ENCODE peak calls at places on chromosome 16, in six cellular contexts. P is fibroblast of lung, N is psoas muscle, C is A549, J is body of pancreas, K is esophagus squamous epithelium. O is an unnamed sample. For H3K9me3, the result is how much of the 10 kb centered on the place peaks cover.

GRCh38 chr16:80824623-80825364 is 20.4 kb upstream of the CDYL2 start:
- DNase-seq in N (no peak), J (peak), C (peak), P (peak), K (no peak), O (peak)

GRCh38 chr16:28297784-28298510 is 5.6 kb downstream of the SBK1 start:
- DNase-seq in K (no peak), N (no peak), J (no peak), C (no peak), P (no peak), O (peak)

GRCh38 chr16:17556276-17557052 is 85.7 kb upstream of the XYLT1 start:
- DNase-seq in N (no peak), K (no peak), J (no peak), C (peak), P (peak), O (peak)

GRCh38 chr16:370980-371728 is 816 bp upstream of the MRPL28 start:
- DNase-seq in K (no peak), N (no peak), C (no peak), J (no peak), P (no peak), O (no peak)

GRCh38 chr16:72474511-72475123 is 302.7 kb upstream of the PMFBP1 start:
- DNase-seq in J (no peak), P (peak), N (no peak), K (no peak), C (no peak), O (no peak)

GRCh38 chr16:30904114-30904780 is 7.8 kb downstream of the CTF1 start:
- DNase-seq in J (no peak), P (no peak), C (no peak), K (no peak), N (no peak), O (no peak)

GRCh38 chr16:24853169-24853824 is 7.5 kb downstream of the SLC5A11 start:
- DNase-seq in K (no peak), N (no peak), C (no peak), J (no peak), P (peak), O (no peak)

GRCh38 chr16:10312023-10312422 is 73.8 kb upstream of the ATF7IP2 start:
- DNase-seq in J (no peak), P (no peak), N (no peak), C (no peak), K (no peak), O (no peak)

GRCh38 chr16:51981725-51982124 is 565.2 kb downstream of the TOX3 start:
- DNase-seq in K (no peak), C (no peak), P (no peak), J (no peak), N (no peak), O (no peak)

GRCh38 chr16:50284131-50284911 is 18.0 kb downstream of the ADCY7 start:
- DNase-seq in K (no peak), J (no peak), P (no peak), C (no peak), N (peak), O (no peak)

GRCh38 chr16:324451-325334 is 27.8 kb downstream of the AXIN1 start:
- DNase-seq in C (no peak), P (no peak), J (no peak), N (no peak), K (no peak), O (no peak)

GRCh38 chr16:23387666-23388065 is 65.3 kb downstream of the COG7 start:
- DNase-seq in C (no peak), K (no peak), N (no peak), P (no peak), J (no peak), O (no peak)

GRCh38 chr16:77457046-77457445 is 22.2 kb upstream of the ADAMTS18 start:
- DNase-seq in C (no peak), J (no peak), N (no peak), P (peak), K (no peak), O (no peak)

GRCh38 chr16:87724490-87725291 is 41.1 kb downstream of the KLHDC4 start:
- DNase-seq in P (no peak), K (no peak), N (no peak), J (no peak), C (no peak), O (no peak)

GRCh38 chr16:5449901-5450300 is 352.3 kb upstream of the EEF2KMT start:
- DNase-seq in J (no peak), C (no peak), N (no peak), K (no peak), P (no peak), O (no peak)

GRCh38 chr16:66278111-66278531 is 88.4 kb upstream of the CDH5 start:
- DNase-seq in P (no peak), K (no peak), J (no peak), N (no peak), C (no peak), O (no peak)

GRCh38 chr16:3377917-3378316 is 22.2 kb downstream of the OR2C1 start:
- DNase-seq in J (no peak), P (no peak), K (no peak), C (no peak), N (no peak), O (no peak)

DNA sequence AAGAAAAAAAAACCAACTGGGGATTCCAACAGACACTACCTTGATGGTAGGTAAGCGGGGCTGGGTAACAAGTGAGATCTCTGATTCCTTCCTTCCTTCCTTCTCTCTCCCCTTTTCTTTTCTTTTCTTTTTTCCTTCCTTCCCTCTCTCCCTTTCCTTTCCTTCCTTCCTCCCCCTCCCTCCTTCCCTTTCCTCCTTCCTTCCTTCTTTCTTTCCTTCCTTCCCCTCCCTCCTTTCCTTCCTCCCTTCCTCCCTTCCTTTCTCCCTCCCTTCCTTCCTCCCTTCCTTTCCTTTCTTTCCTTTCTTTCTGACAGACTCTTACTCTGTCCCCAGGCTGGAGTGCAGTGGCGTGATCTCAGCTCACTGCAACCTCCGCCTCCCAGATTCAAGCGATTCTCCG is 20.0 kb downstream of the OR2C1 start:
- DNase-seq in P (no peak), C (no peak), N (no peak), J (no peak), K (no peak), O (no peak)
- H3K9me3 ChIP-seq in P (under half), C (half or more), N (half or more), J (under half), K (under half), O (under half)

DNA sequence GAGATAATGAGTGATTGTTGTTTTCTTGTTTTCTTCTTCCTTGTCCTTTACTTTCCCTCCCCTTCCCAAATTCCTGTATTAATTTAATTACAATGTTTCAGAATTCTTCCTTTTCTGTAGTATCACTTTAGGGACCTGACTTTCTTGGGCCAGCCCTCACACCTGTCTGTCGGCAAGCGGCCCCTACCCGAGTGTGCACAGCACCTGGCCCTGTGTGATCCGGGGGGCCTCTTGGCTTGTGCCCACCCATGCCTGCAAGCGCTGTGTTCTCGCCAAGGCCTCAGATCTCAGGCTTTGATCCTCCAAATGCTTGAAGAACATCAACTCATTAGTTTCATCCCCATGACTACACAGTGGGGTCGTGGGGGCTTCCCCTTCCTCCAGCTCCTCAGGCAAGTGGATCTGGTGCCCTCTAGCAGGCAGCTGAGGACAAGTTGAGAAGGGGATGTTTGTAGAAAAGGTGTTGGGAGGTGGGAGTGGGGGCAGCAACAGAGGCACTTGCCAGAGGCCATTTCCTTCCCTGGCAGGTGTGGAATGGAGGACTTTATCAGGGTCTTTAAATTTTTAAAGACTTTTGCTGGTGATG is 15.7 kb upstream of the CDH3 start:
- DNase-seq in J (no peak), K (no peak), N (no peak), P (no peak), C (no peak), O (no peak)
- TF ChIP-seq CTCF in J (no peak), K (no peak), N (no peak), P (no peak), C (no peak), O (no peak)

DNA sequence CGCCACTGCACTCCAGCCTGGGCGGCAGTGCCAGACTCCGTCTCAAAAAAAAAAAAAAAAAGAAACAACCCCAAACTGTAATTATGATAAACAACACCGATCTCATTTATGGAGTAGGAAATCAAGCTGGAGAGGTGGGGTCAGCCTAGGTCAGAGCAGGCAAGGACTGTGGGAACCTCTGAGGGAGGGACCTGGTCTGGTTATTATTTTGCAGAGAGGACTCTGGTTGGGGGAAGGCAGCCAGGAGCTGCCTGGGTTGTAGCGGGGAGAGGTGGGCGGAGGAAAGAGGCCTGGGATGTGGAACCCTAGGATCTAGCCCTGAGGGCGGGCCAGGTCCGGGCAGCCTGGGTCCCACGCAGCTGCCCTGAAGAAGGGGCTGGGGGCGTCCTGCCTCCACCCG is 10.9 kb upstream of the HS3ST6 start:
- DNase-seq in N (no peak), P (no peak), J (peak), C (peak), K (no peak), O (peak)
- H3K9me3 ChIP-seq in N (under half), P (under half), J (under half), C (under half), K (under half), O (under half)

GRCh38 chr16:29784901-29785500 is 5.5 kb upstream of the KIF22 start:
- DNase-seq in P (peak), J (peak), K (no peak), C (peak), N (peak), O (peak)
- TF ChIP-seq CTCF in P (peak), J (peak), K (peak), C (no peak), N (peak), O (peak)

GRCh38 chr16:35747658-35748455 is 2288.4 kb downstream of the TP53TG3F start:
- DNase-seq in J (no peak), P (no peak), C (no peak), N (no peak), K (no peak), O (no peak)

GRCh38 chr16:35750701-35751104 is 2291.3 kb downstream of the TP53TG3F start:
- DNase-seq in P (no peak), N (no peak), C (no peak), J (no peak), K (no peak), O (no peak)

GRCh38 chr16:35750157-35750689 is 2290.8 kb downstream of the TP53TG3F start:
- DNase-seq in N (no peak), P (no peak), C (no peak), K (no peak), J (no peak), O (no peak)

GRCh38 chr16:35748621-35749252 is 2289.3 kb downstream of the TP53TG3F start:
- DNase-seq in K (no peak), C (no peak), N (no peak), P (no peak), J (no peak), O (no peak)

DNA sequence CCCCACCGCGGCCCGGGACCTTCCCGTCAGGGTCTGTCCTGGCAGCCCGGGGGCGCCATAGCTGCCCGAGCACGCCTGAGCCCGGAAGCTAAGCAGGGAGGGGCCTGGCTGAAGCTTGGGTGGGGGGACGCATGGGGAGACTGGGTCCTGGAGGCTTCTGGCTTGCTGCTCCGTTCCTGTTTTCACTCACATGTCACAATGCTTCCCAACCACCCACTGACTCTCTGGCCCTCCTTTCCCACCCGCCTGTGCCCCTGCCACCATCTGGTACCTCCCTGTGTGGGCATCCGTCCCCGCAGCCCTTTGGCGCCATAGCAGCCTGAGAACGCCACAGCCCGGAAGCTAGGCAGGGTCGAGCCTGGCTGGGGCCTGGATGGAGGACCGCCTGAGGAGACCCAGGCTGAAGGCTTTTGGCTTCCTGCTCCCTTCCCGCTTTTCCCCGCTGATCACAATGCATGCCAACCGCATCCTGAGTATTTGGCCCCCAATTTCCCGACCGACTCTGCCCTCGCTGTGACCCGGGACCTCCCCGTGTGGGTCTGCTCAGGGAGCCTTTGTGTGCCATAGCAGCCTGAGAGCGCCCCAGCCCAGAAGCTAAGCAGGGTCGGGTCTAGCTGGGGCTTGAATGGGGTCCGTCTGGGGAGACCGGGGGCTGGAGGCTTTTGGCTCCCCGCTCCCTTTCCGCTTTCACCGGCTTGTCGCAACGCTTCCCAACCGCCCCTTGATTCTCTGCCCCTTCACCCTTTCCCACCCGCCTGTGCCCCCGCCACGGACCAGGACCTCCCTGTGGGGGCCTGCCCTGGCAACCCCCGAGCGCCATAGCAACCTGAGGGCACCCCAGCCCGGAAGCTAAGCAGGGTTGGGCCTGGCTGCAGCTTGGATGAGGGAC is 2290.1 kb downstream of the TP53TG3F start:
- DNase-seq in N (no peak), J (no peak), C (no peak), K (no peak), P (no peak), O (no peak)
- H3K9me3 ChIP-seq in N (under half), J (under half), C (under half), K (under half), P (under half), O (under half)

O was measured in cardiac muscle cell.